ENCODE peak calls at places on chromosomes 2 and 18, in ten cellular contexts. One of them, this sample, is unnamed.

GRCh38 chr2:20599861-20600461 is 50.9 kb downstream of the HS1BP3 start:
- DNase-seq in stimulated activated CD8-positive, alpha-beta memory T cell treated with anti-CD3 and anti-CD28 coated beads, Interleukin-4, amount 100 ng/mL, for 4 hours: no peak
- DNase-seq in GF-D8: no peak
- DNase-seq in epithelial cell of esophagus: no peak
- DNase-seq in kidney tubule cell: no peak
- DNase-seq in EH: no peak
- DNase-seq in Caco-2: peak
- DNase-seq in endothelial cell of umbilical vein: peak
- DNase-seq in neuronal stem cell: peak
- DNase-seq in foreskin melanocyte: peak
- DNase-seq in this sample: no peak

GRCh38 chr2:19228720-19229119 is 129.7 kb downstream of the OSR1 start:
- DNase-seq in epithelial cell of esophagus: peak
- DNase-seq in neuronal stem cell: peak
- DNase-seq in endothelial cell of umbilical vein: no peak
- DNase-seq in foreskin melanocyte: no peak
- DNase-seq in stimulated activated CD8-positive, alpha-beta memory T cell treated with anti-CD3 and anti-CD28 coated beads, Interleukin-4, amount 100 ng/mL, for 4 hours: no peak
- DNase-seq in EH: no peak
- DNase-seq in Caco-2: no peak
- DNase-seq in kidney tubule cell: no peak
- DNase-seq in GF-D8: no peak
- DNase-seq in this sample: no peak

GRCh38 chr2:26649322-26649721 is 8.2 kb upstream of the CIB4 start:
- DNase-seq in foreskin melanocyte: no peak
- DNase-seq in kidney tubule cell: no peak
- DNase-seq in stimulated activated CD8-positive, alpha-beta memory T cell treated with anti-CD3 and anti-CD28 coated beads, Interleukin-4, amount 100 ng/mL, for 4 hours: no peak
- DNase-seq in GF-D8: no peak
- DNase-seq in Caco-2: no peak
- DNase-seq in endothelial cell of umbilical vein: no peak
- DNase-seq in EH: peak
- DNase-seq in epithelial cell of esophagus: no peak
- DNase-seq in neuronal stem cell: no peak
- DNase-seq in this sample: peak

GRCh38 chr2:60641866-60642788 is 88.7 kb upstream of the BCL11A start:
- DNase-seq in GF-D8: no peak
- DNase-seq in neuronal stem cell: peak
- DNase-seq in stimulated activated CD8-positive, alpha-beta memory T cell treated with anti-CD3 and anti-CD28 coated beads, Interleukin-4, amount 100 ng/mL, for 4 hours: no peak
- DNase-seq in epithelial cell of esophagus: peak
- DNase-seq in EH: peak
- DNase-seq in foreskin melanocyte: peak
- DNase-seq in endothelial cell of umbilical vein: peak
- DNase-seq in kidney tubule cell: peak
- DNase-seq in Caco-2: no peak
- DNase-seq in this sample: peak

GRCh38 chr18:68623342-68623741 is 91.6 kb downstream of the TMX3 start:
- DNase-seq in neuronal stem cell: peak
- DNase-seq in EH: peak
- DNase-seq in endothelial cell of umbilical vein: peak
- DNase-seq in Caco-2: no peak
- DNase-seq in GF-D8: peak
- DNase-seq in foreskin melanocyte: peak
- DNase-seq in stimulated activated CD8-positive, alpha-beta memory T cell treated with anti-CD3 and anti-CD28 coated beads, Interleukin-4, amount 100 ng/mL, for 4 hours: no peak
- DNase-seq in epithelial cell of esophagus: peak
- DNase-seq in kidney tubule cell: peak
- DNase-seq in this sample: peak

GRCh38 chr2:158457826-158458616 is 1.3 kb downstream of the PKP4 start:
- DNase-seq in stimulated activated CD8-positive, alpha-beta memory T cell treated with anti-CD3 and anti-CD28 coated beads, Interleukin-4, amount 100 ng/mL, for 4 hours: peak
- DNase-seq in epithelial cell of esophagus: peak
- DNase-seq in GF-D8: peak
- DNase-seq in neuronal stem cell: peak
- DNase-seq in foreskin melanocyte: peak
- DNase-seq in endothelial cell of umbilical vein: peak
- DNase-seq in kidney tubule cell: peak
- DNase-seq in EH: peak
- DNase-seq in Caco-2: peak
- DNase-seq in this sample: peak

GRCh38 chr2:24354382-24354781 is 6.0 kb downstream of the ITSN2 start:
- DNase-seq in neuronal stem cell: no peak
- DNase-seq in kidney tubule cell: no peak
- DNase-seq in foreskin melanocyte: no peak
- DNase-seq in GF-D8: no peak
- DNase-seq in EH: no peak
- DNase-seq in endothelial cell of umbilical vein: no peak
- DNase-seq in epithelial cell of esophagus: no peak
- DNase-seq in Caco-2: no peak
- DNase-seq in stimulated activated CD8-positive, alpha-beta memory T cell treated with anti-CD3 and anti-CD28 coated beads, Interleukin-4, amount 100 ng/mL, for 4 hours: no peak
- DNase-seq in this sample: no peak

GRCh38 chr2:201955231-201955630 is 78.4 kb upstream of the FZD7 start:
- DNase-seq in endothelial cell of umbilical vein: no peak
- DNase-seq in foreskin melanocyte: no peak
- DNase-seq in EH: no peak
- DNase-seq in GF-D8: no peak
- DNase-seq in Caco-2: no peak
- DNase-seq in neuronal stem cell: no peak
- DNase-seq in epithelial cell of esophagus: no peak
- DNase-seq in kidney tubule cell: peak
- DNase-seq in stimulated activated CD8-positive, alpha-beta memory T cell treated with anti-CD3 and anti-CD28 coated beads, Interleukin-4, amount 100 ng/mL, for 4 hours: no peak
- DNase-seq in this sample: no peak

GRCh38 chr2:151733781-151734672 is at the start of gene NEB:
- DNase-seq in neuronal stem cell: no peak
- DNase-seq in stimulated activated CD8-positive, alpha-beta memory T cell treated with anti-CD3 and anti-CD28 coated beads, Interleukin-4, amount 100 ng/mL, for 4 hours: no peak
- DNase-seq in endothelial cell of umbilical vein: no peak
- DNase-seq in Caco-2: no peak
- DNase-seq in foreskin melanocyte: no peak
- DNase-seq in GF-D8: no peak
- DNase-seq in kidney tubule cell: no peak
- DNase-seq in EH: no peak
- DNase-seq in epithelial cell of esophagus: no peak
- DNase-seq in this sample: no peak